ENCODE peak calls at places on chromosome 10, in ten cellular contexts. One of them, this sample, is unnamed.

GRCh38 chr10:54866666-54867065 is 65.6 kb upstream of the PCDH15 start:
- DNase-seq in GM12865: no peak
- DNase-seq in stomach: no peak
- DNase-seq in HS-5: no peak
- DNase-seq in activated CD4-positive, alpha-beta T cell treated with anti-CD3 and anti-CD28 coated beads, Interleukin-2, amount 10 ng/mL, durations not matched to agents 7 days and 5 days: no peak
- DNase-seq in IMR-90: no peak
- DNase-seq in stimulated activated CD4-positive, alpha-beta T cell treated with anti-CD3 and anti-CD28 coated beads, Interleukin-15, amount 100 ng/mL, for 24 hours: no peak
- DNase-seq in left ventricle myocardium inferior: no peak
- DNase-seq in AG04450: no peak
- DNase-seq in Right ventricle myocardium superior: no peak
- DNase-seq in this sample: no peak

GRCh38 chr10:80460399-80461207 is 6.5 kb downstream of the TSPAN14 start:
- DNase-seq in GM12865: peak
- DNase-seq in stomach: peak
- DNase-seq in HS-5: no peak
- DNase-seq in activated CD4-positive, alpha-beta T cell treated with anti-CD3 and anti-CD28 coated beads, Interleukin-2, amount 10 ng/mL, durations not matched to agents 7 days and 5 days: no peak
- DNase-seq in IMR-90: peak
- DNase-seq in stimulated activated CD4-positive, alpha-beta T cell treated with anti-CD3 and anti-CD28 coated beads, Interleukin-15, amount 100 ng/mL, for 24 hours: no peak
- DNase-seq in left ventricle myocardium inferior: no peak
- DNase-seq in AG04450: no peak
- DNase-seq in Right ventricle myocardium superior: peak
- DNase-seq in this sample: no peak

GRCh38 chr10:105071980-105072379 is 430.9 kb downstream of the SORCS3 start:
- DNase-seq in GM12865: no peak
- DNase-seq in stomach: no peak
- DNase-seq in HS-5: no peak
- DNase-seq in activated CD4-positive, alpha-beta T cell treated with anti-CD3 and anti-CD28 coated beads, Interleukin-2, amount 10 ng/mL, durations not matched to agents 7 days and 5 days: no peak
- DNase-seq in IMR-90: no peak
- DNase-seq in stimulated activated CD4-positive, alpha-beta T cell treated with anti-CD3 and anti-CD28 coated beads, Interleukin-15, amount 100 ng/mL, for 24 hours: no peak
- DNase-seq in left ventricle myocardium inferior: no peak
- DNase-seq in AG04450: no peak
- DNase-seq in Right ventricle myocardium superior: no peak
- DNase-seq in this sample: no peak

GRCh38 chr10:115094605-115095004 is 1.4 kb downstream of the ATRNL1 start:
- DNase-seq in GM12865: no peak
- DNase-seq in stomach: no peak
- DNase-seq in HS-5: no peak
- DNase-seq in activated CD4-positive, alpha-beta T cell treated with anti-CD3 and anti-CD28 coated beads, Interleukin-2, amount 10 ng/mL, durations not matched to agents 7 days and 5 days: no peak
- DNase-seq in IMR-90: no peak
- DNase-seq in stimulated activated CD4-positive, alpha-beta T cell treated with anti-CD3 and anti-CD28 coated beads, Interleukin-15, amount 100 ng/mL, for 24 hours: no peak
- DNase-seq in left ventricle myocardium inferior: no peak
- DNase-seq in AG04450: no peak
- DNase-seq in Right ventricle myocardium superior: no peak
- DNase-seq in this sample: no peak

GRCh38 chr10:87095241-87095945 is 387 bp downstream of the SHLD2 start:
- DNase-seq in GM12865: peak
- DNase-seq in stomach: peak
- DNase-seq in HS-5: peak
- DNase-seq in activated CD4-positive, alpha-beta T cell treated with anti-CD3 and anti-CD28 coated beads, Interleukin-2, amount 10 ng/mL, durations not matched to agents 7 days and 5 days: peak
- DNase-seq in IMR-90: peak
- DNase-seq in stimulated activated CD4-positive, alpha-beta T cell treated with anti-CD3 and anti-CD28 coated beads, Interleukin-15, amount 100 ng/mL, for 24 hours: peak
- DNase-seq in left ventricle myocardium inferior: peak
- DNase-seq in AG04450: peak
- DNase-seq in Right ventricle myocardium superior: peak
- DNase-seq in this sample: peak

GRCh38 chr10:3235395-3235794 is 62.8 kb upstream of the PITRM1 start:
- DNase-seq in GM12865: no peak
- DNase-seq in stomach: no peak
- DNase-seq in HS-5: no peak
- DNase-seq in activated CD4-positive, alpha-beta T cell treated with anti-CD3 and anti-CD28 coated beads, Interleukin-2, amount 10 ng/mL, durations not matched to agents 7 days and 5 days: no peak
- DNase-seq in IMR-90: no peak
- DNase-seq in stimulated activated CD4-positive, alpha-beta T cell treated with anti-CD3 and anti-CD28 coated beads, Interleukin-15, amount 100 ng/mL, for 24 hours: no peak
- DNase-seq in left ventricle myocardium inferior: no peak
- DNase-seq in AG04450: no peak
- DNase-seq in Right ventricle myocardium superior: no peak
- DNase-seq in this sample: no peak

GRCh38 chr10:115001506-115002381 is 63.7 kb downstream of the TRUB1 start:
- DNase-seq in GM12865: peak
- DNase-seq in stomach: no peak
- DNase-seq in HS-5: no peak
- DNase-seq in activated CD4-positive, alpha-beta T cell treated with anti-CD3 and anti-CD28 coated beads, Interleukin-2, amount 10 ng/mL, durations not matched to agents 7 days and 5 days: no peak
- DNase-seq in IMR-90: peak
- DNase-seq in stimulated activated CD4-positive, alpha-beta T cell treated with anti-CD3 and anti-CD28 coated beads, Interleukin-15, amount 100 ng/mL, for 24 hours: no peak
- DNase-seq in left ventricle myocardium inferior: no peak
- DNase-seq in AG04450: no peak
- DNase-seq in Right ventricle myocardium superior: no peak
- DNase-seq in this sample: no peak

GRCh38 chr10:79396587-79396986 is 48.8 kb downstream of the ZCCHC24 start:
- DNase-seq in GM12865: no peak
- DNase-seq in stomach: no peak
- DNase-seq in HS-5: no peak
- DNase-seq in activated CD4-positive, alpha-beta T cell treated with anti-CD3 and anti-CD28 coated beads, Interleukin-2, amount 10 ng/mL, durations not matched to agents 7 days and 5 days: no peak
- DNase-seq in IMR-90: no peak
- DNase-seq in stimulated activated CD4-positive, alpha-beta T cell treated with anti-CD3 and anti-CD28 coated beads, Interleukin-15, amount 100 ng/mL, for 24 hours: no peak
- DNase-seq in left ventricle myocardium inferior: no peak
- DNase-seq in AG04450: no peak
- DNase-seq in Right ventricle myocardium superior: no peak
- DNase-seq in this sample: no peak

GRCh38 chr10:103145860-103146466 is 47.1 kb downstream of the NT5C2 start:
- DNase-seq in GM12865: no peak
- DNase-seq in stomach: peak
- DNase-seq in HS-5: peak
- DNase-seq in activated CD4-positive, alpha-beta T cell treated with anti-CD3 and anti-CD28 coated beads, Interleukin-2, amount 10 ng/mL, durations not matched to agents 7 days and 5 days: no peak
- DNase-seq in IMR-90: peak
- DNase-seq in stimulated activated CD4-positive, alpha-beta T cell treated with anti-CD3 and anti-CD28 coated beads, Interleukin-15, amount 100 ng/mL, for 24 hours: peak
- DNase-seq in left ventricle myocardium inferior: peak
- DNase-seq in AG04450: peak
- DNase-seq in Right ventricle myocardium superior: peak
- DNase-seq in this sample: no peak

GRCh38 chr10:77163670-77164348 is 473.8 kb downstream of the KCNMA1 start:
- DNase-seq in GM12865: no peak
- DNase-seq in stomach: no peak
- DNase-seq in HS-5: peak
- DNase-seq in activated CD4-positive, alpha-beta T cell treated with anti-CD3 and anti-CD28 coated beads, Interleukin-2, amount 10 ng/mL, durations not matched to agents 7 days and 5 days: no peak
- DNase-seq in IMR-90: peak
- DNase-seq in stimulated activated CD4-positive, alpha-beta T cell treated with anti-CD3 and anti-CD28 coated beads, Interleukin-15, amount 100 ng/mL, for 24 hours: no peak
- DNase-seq in left ventricle myocardium inferior: no peak
- DNase-seq in AG04450: peak
- DNase-seq in Right ventricle myocardium superior: no peak
- DNase-seq in this sample: no peak

GRCh38 chr10:69087600-69088470 is at the start of gene SRGN:
- DNase-seq in GM12865: peak
- DNase-seq in stomach: peak
- DNase-seq in HS-5: peak
- DNase-seq in activated CD4-positive, alpha-beta T cell treated with anti-CD3 and anti-CD28 coated beads, Interleukin-2, amount 10 ng/mL, durations not matched to agents 7 days and 5 days: peak
- DNase-seq in IMR-90: peak
- DNase-seq in stimulated activated CD4-positive, alpha-beta T cell treated with anti-CD3 and anti-CD28 coated beads, Interleukin-15, amount 100 ng/mL, for 24 hours: peak
- DNase-seq in left ventricle myocardium inferior: peak
- DNase-seq in AG04450: peak
- DNase-seq in Right ventricle myocardium superior: peak
- DNase-seq in this sample: peak

GRCh38 chr10:67697646-67698245 is 1.8 kb upstream of the CTNNA3 start:
- DNase-seq in GM12865: peak
- DNase-seq in stomach: no peak
- DNase-seq in HS-5: peak
- DNase-seq in activated CD4-positive, alpha-beta T cell treated with anti-CD3 and anti-CD28 coated beads, Interleukin-2, amount 10 ng/mL, durations not matched to agents 7 days and 5 days: peak
- DNase-seq in IMR-90: peak
- DNase-seq in stimulated activated CD4-positive, alpha-beta T cell treated with anti-CD3 and anti-CD28 coated beads, Interleukin-15, amount 100 ng/mL, for 24 hours: no peak
- DNase-seq in left ventricle myocardium inferior: no peak
- DNase-seq in AG04450: peak
- DNase-seq in Right ventricle myocardium superior: no peak
- DNase-seq in this sample: peak

GRCh38 chr10:122498521-122498920 is 37.2 kb downstream of the HTRA1 start:
- DNase-seq in GM12865: no peak
- DNase-seq in stomach: no peak
- DNase-seq in HS-5: no peak
- DNase-seq in activated CD4-positive, alpha-beta T cell treated with anti-CD3 and anti-CD28 coated beads, Interleukin-2, amount 10 ng/mL, durations not matched to agents 7 days and 5 days: no peak
- DNase-seq in IMR-90: no peak
- DNase-seq in stimulated activated CD4-positive, alpha-beta T cell treated with anti-CD3 and anti-CD28 coated beads, Interleukin-15, amount 100 ng/mL, for 24 hours: no peak
- DNase-seq in left ventricle myocardium inferior: peak
- DNase-seq in AG04450: no peak
- DNase-seq in Right ventricle myocardium superior: peak
- DNase-seq in this sample: no peak

GRCh38 chr10:28939352-28940157 is 262.2 kb downstream of the BAMBI start:
- DNase-seq in GM12865: no peak
- DNase-seq in stomach: peak
- DNase-seq in HS-5: no peak
- DNase-seq in activated CD4-positive, alpha-beta T cell treated with anti-CD3 and anti-CD28 coated beads, Interleukin-2, amount 10 ng/mL, durations not matched to agents 7 days and 5 days: no peak
- DNase-seq in IMR-90: peak
- DNase-seq in stimulated activated CD4-positive, alpha-beta T cell treated with anti-CD3 and anti-CD28 coated beads, Interleukin-15, amount 100 ng/mL, for 24 hours: no peak
- DNase-seq in left ventricle myocardium inferior: peak
- DNase-seq in AG04450: no peak
- DNase-seq in Right ventricle myocardium superior: peak
- DNase-seq in this sample: no peak

GRCh38 chr10:93098816-93099215 is 25.1 kb downstream of the CYP26A1 start:
- DNase-seq in GM12865: no peak
- DNase-seq in stomach: no peak
- DNase-seq in HS-5: no peak
- DNase-seq in activated CD4-positive, alpha-beta T cell treated with anti-CD3 and anti-CD28 coated beads, Interleukin-2, amount 10 ng/mL, durations not matched to agents 7 days and 5 days: no peak
- DNase-seq in IMR-90: no peak
- DNase-seq in stimulated activated CD4-positive, alpha-beta T cell treated with anti-CD3 and anti-CD28 coated beads, Interleukin-15, amount 100 ng/mL, for 24 hours: no peak
- DNase-seq in left ventricle myocardium inferior: no peak
- DNase-seq in AG04450: no peak
- DNase-seq in Right ventricle myocardium superior: no peak
- DNase-seq in this sample: no peak

GRCh38 chr10:4249841-4250496 is 465.0 kb upstream of the KLF6 start:
- DNase-seq in GM12865: no peak
- DNase-seq in stomach: no peak
- DNase-seq in HS-5: no peak
- DNase-seq in activated CD4-positive, alpha-beta T cell treated with anti-CD3 and anti-CD28 coated beads, Interleukin-2, amount 10 ng/mL, durations not matched to agents 7 days and 5 days: no peak
- DNase-seq in IMR-90: no peak
- DNase-seq in stimulated activated CD4-positive, alpha-beta T cell treated with anti-CD3 and anti-CD28 coated beads, Interleukin-15, amount 100 ng/mL, for 24 hours: no peak
- DNase-seq in left ventricle myocardium inferior: no peak
- DNase-seq in AG04450: no peak
- DNase-seq in Right ventricle myocardium superior: no peak
- DNase-seq in this sample: no peak

GRCh38 chr10:133182791-133183645 is 23.0 kb downstream of the KNDC1 start:
- DNase-seq in GM12865: no peak
- DNase-seq in stomach: no peak
- DNase-seq in HS-5: no peak
- DNase-seq in activated CD4-positive, alpha-beta T cell treated with anti-CD3 and anti-CD28 coated beads, Interleukin-2, amount 10 ng/mL, durations not matched to agents 7 days and 5 days: no peak
- DNase-seq in IMR-90: no peak
- DNase-seq in stimulated activated CD4-positive, alpha-beta T cell treated with anti-CD3 and anti-CD28 coated beads, Interleukin-15, amount 100 ng/mL, for 24 hours: no peak
- DNase-seq in left ventricle myocardium inferior: no peak
- DNase-seq in AG04450: no peak
- DNase-seq in Right ventricle myocardium superior: no peak
- DNase-seq in this sample: no peak

GRCh38 chr10:127302343-127302742 is 106.0 kb upstream of the INSYN2A start:
- DNase-seq in GM12865: no peak
- DNase-seq in stomach: no peak
- DNase-seq in HS-5: no peak
- DNase-seq in activated CD4-positive, alpha-beta T cell treated with anti-CD3 and anti-CD28 coated beads, Interleukin-2, amount 10 ng/mL, durations not matched to agents 7 days and 5 days: no peak
- DNase-seq in IMR-90: no peak
- DNase-seq in stimulated activated CD4-positive, alpha-beta T cell treated with anti-CD3 and anti-CD28 coated beads, Interleukin-15, amount 100 ng/mL, for 24 hours: no peak
- DNase-seq in left ventricle myocardium inferior: no peak
- DNase-seq in AG04450: no peak
- DNase-seq in Right ventricle myocardium superior: no peak
- DNase-seq in this sample: no peak

GRCh38 chr10:80429521-80429966 is 21.2 kb downstream of the PRXL2A start:
- DNase-seq in GM12865: no peak
- DNase-seq in stomach: peak
- DNase-seq in HS-5: no peak
- DNase-seq in activated CD4-positive, alpha-beta T cell treated with anti-CD3 and anti-CD28 coated beads, Interleukin-2, amount 10 ng/mL, durations not matched to agents 7 days and 5 days: no peak
- DNase-seq in IMR-90: no peak
- DNase-seq in stimulated activated CD4-positive, alpha-beta T cell treated with anti-CD3 and anti-CD28 coated beads, Interleukin-15, amount 100 ng/mL, for 24 hours: no peak
- DNase-seq in left ventricle myocardium inferior: no peak
- DNase-seq in AG04450: no peak
- DNase-seq in Right ventricle myocardium superior: no peak
- DNase-seq in this sample: no peak

GRCh38 chr10:77531441-77532001 is 106.1 kb downstream of the KCNMA1 start:
- DNase-seq in GM12865: peak
- DNase-seq in stomach: no peak
- DNase-seq in HS-5: peak
- DNase-seq in activated CD4-positive, alpha-beta T cell treated with anti-CD3 and anti-CD28 coated beads, Interleukin-2, amount 10 ng/mL, durations not matched to agents 7 days and 5 days: no peak
- DNase-seq in IMR-90: peak
- DNase-seq in stimulated activated CD4-positive, alpha-beta T cell treated with anti-CD3 and anti-CD28 coated beads, Interleukin-15, amount 100 ng/mL, for 24 hours: no peak
- DNase-seq in left ventricle myocardium inferior: no peak
- DNase-seq in AG04450: peak
- DNase-seq in Right ventricle myocardium superior: peak
- DNase-seq in this sample: no peak

GRCh38 chr10:96863922-96864543 is 31.9 kb downstream of the LCOR start:
- DNase-seq in GM12865: peak
- DNase-seq in stomach: no peak
- DNase-seq in HS-5: peak
- DNase-seq in activated CD4-positive, alpha-beta T cell treated with anti-CD3 and anti-CD28 coated beads, Interleukin-2, amount 10 ng/mL, durations not matched to agents 7 days and 5 days: no peak
- DNase-seq in IMR-90: peak
- DNase-seq in stimulated activated CD4-positive, alpha-beta T cell treated with anti-CD3 and anti-CD28 coated beads, Interleukin-15, amount 100 ng/mL, for 24 hours: no peak
- DNase-seq in left ventricle myocardium inferior: no peak
- DNase-seq in AG04450: no peak
- DNase-seq in Right ventricle myocardium superior: no peak
- DNase-seq in this sample: no peak

GRCh38 chr10:131786756-131787605 is 113.8 kb upstream of the PPP2R2D start:
- DNase-seq in GM12865: peak
- DNase-seq in stomach: peak
- DNase-seq in HS-5: peak
- DNase-seq in activated CD4-positive, alpha-beta T cell treated with anti-CD3 and anti-CD28 coated beads, Interleukin-2, amount 10 ng/mL, durations not matched to agents 7 days and 5 days: peak
- DNase-seq in IMR-90: peak
- DNase-seq in stimulated activated CD4-positive, alpha-beta T cell treated with anti-CD3 and anti-CD28 coated beads, Interleukin-15, amount 100 ng/mL, for 24 hours: peak
- DNase-seq in left ventricle myocardium inferior: no peak
- DNase-seq in AG04450: no peak
- DNase-seq in Right ventricle myocardium superior: no peak
- DNase-seq in this sample: no peak

GRCh38 chr10:70786799-70787415 is 1.7 kb upstream of the TBATA start:
- DNase-seq in GM12865: no peak
- DNase-seq in stomach: no peak
- DNase-seq in HS-5: no peak
- DNase-seq in activated CD4-positive, alpha-beta T cell treated with anti-CD3 and anti-CD28 coated beads, Interleukin-2, amount 10 ng/mL, durations not matched to agents 7 days and 5 days: no peak
- DNase-seq in IMR-90: peak
- DNase-seq in stimulated activated CD4-positive, alpha-beta T cell treated with anti-CD3 and anti-CD28 coated beads, Interleukin-15, amount 100 ng/mL, for 24 hours: peak
- DNase-seq in left ventricle myocardium inferior: no peak
- DNase-seq in AG04450: peak
- DNase-seq in Right ventricle myocardium superior: no peak
- DNase-seq in this sample: no peak

GRCh38 chr10:404991-405390 is 269.7 kb downstream of the ZMYND11 start:
- DNase-seq in GM12865: no peak
- DNase-seq in stomach: no peak
- DNase-seq in HS-5: no peak
- DNase-seq in activated CD4-positive, alpha-beta T cell treated with anti-CD3 and anti-CD28 coated beads, Interleukin-2, amount 10 ng/mL, durations not matched to agents 7 days and 5 days: no peak
- DNase-seq in IMR-90: peak
- DNase-seq in stimulated activated CD4-positive, alpha-beta T cell treated with anti-CD3 and anti-CD28 coated beads, Interleukin-15, amount 100 ng/mL, for 24 hours: no peak
- DNase-seq in left ventricle myocardium inferior: no peak
- DNase-seq in AG04450: no peak
- DNase-seq in Right ventricle myocardium superior: no peak
- DNase-seq in this sample: no peak

This sample was measured in CD4-positive, alpha-beta memory T cell.